ENCODE peak calls at places on chromosomes 5 and 9, in eight cellular contexts. One of them, this sample, is unnamed.

GRCh38 chr5:58259685-58260152 is 200.2 kb downstream of the PLK2 start:
- DNase-seq in cerebellum: no peak
- DNase-seq in left kidney: peak
- DNase-seq in HS-5: peak
- DNase-seq in osteocyte: no peak
- DNase-seq in NCI-H748 treated with DMSO at 0.1 percent for 48 hours: no peak
- DNase-seq in stimulated activated CD8-positive, alpha-beta memory T cell treated with anti-CD3 and anti-CD28 coated beads, Interleukin-4, amount 100 ng/mL, for 24 hours: no peak
- DNase-seq in T-helper 9 cell: no peak
- DNase-seq in this sample: peak

GRCh38 chr9:87447547-87448432 is 49.9 kb upstream of the DAPK1 start:
- DNase-seq in NCI-H748 treated with DMSO at 0.1 percent for 48 hours: peak
- DNase-seq in cerebellum: no peak
- DNase-seq in HS-5: no peak
- DNase-seq in stimulated activated CD8-positive, alpha-beta memory T cell treated with anti-CD3 and anti-CD28 coated beads, Interleukin-4, amount 100 ng/mL, for 24 hours: no peak
- DNase-seq in T-helper 9 cell: no peak
- DNase-seq in left kidney: peak
- DNase-seq in osteocyte: no peak
- DNase-seq in this sample: no peak

GRCh38 chr9:27701664-27702063 is 128.4 kb upstream of the C9orf72 start:
- DNase-seq in left kidney: peak
- DNase-seq in osteocyte: no peak
- DNase-seq in stimulated activated CD8-positive, alpha-beta memory T cell treated with anti-CD3 and anti-CD28 coated beads, Interleukin-4, amount 100 ng/mL, for 24 hours: no peak
- DNase-seq in T-helper 9 cell: no peak
- DNase-seq in NCI-H748 treated with DMSO at 0.1 percent for 48 hours: no peak
- DNase-seq in cerebellum: no peak
- DNase-seq in HS-5: no peak
- DNase-seq in this sample: no peak

GRCh38 chr9:588952-589351 is 252.5 kb upstream of the DMRT1 start:
- DNase-seq in NCI-H748 treated with DMSO at 0.1 percent for 48 hours: no peak
- DNase-seq in HS-5: no peak
- DNase-seq in T-helper 9 cell: no peak
- DNase-seq in left kidney: peak
- DNase-seq in stimulated activated CD8-positive, alpha-beta memory T cell treated with anti-CD3 and anti-CD28 coated beads, Interleukin-4, amount 100 ng/mL, for 24 hours: no peak
- DNase-seq in cerebellum: no peak
- DNase-seq in osteocyte: no peak
- DNase-seq in this sample: no peak

GRCh38 chr9:12785251-12785880 is 10.5 kb downstream of the LURAP1L start:
- DNase-seq in T-helper 9 cell: no peak
- DNase-seq in left kidney: peak
- DNase-seq in stimulated activated CD8-positive, alpha-beta memory T cell treated with anti-CD3 and anti-CD28 coated beads, Interleukin-4, amount 100 ng/mL, for 24 hours: no peak
- DNase-seq in cerebellum: no peak
- DNase-seq in NCI-H748 treated with DMSO at 0.1 percent for 48 hours: no peak
- DNase-seq in osteocyte: no peak
- DNase-seq in HS-5: no peak
- DNase-seq in this sample: peak

GRCh38 chr5:139667001-139667729 is 19.0 kb downstream of the CXXC5 start:
- DNase-seq in HS-5: no peak
- DNase-seq in osteocyte: no peak
- DNase-seq in T-helper 9 cell: no peak
- DNase-seq in cerebellum: no peak
- DNase-seq in left kidney: no peak
- DNase-seq in stimulated activated CD8-positive, alpha-beta memory T cell treated with anti-CD3 and anti-CD28 coated beads, Interleukin-4, amount 100 ng/mL, for 24 hours: no peak
- DNase-seq in NCI-H748 treated with DMSO at 0.1 percent for 48 hours: no peak
- DNase-seq in this sample: peak

GRCh38 chr5:116942622-116943021 is 368.0 kb upstream of the SEMA6A start:
- DNase-seq in left kidney: no peak
- DNase-seq in NCI-H748 treated with DMSO at 0.1 percent for 48 hours: no peak
- DNase-seq in cerebellum: no peak
- DNase-seq in T-helper 9 cell: no peak
- DNase-seq in stimulated activated CD8-positive, alpha-beta memory T cell treated with anti-CD3 and anti-CD28 coated beads, Interleukin-4, amount 100 ng/mL, for 24 hours: no peak
- DNase-seq in osteocyte: no peak
- DNase-seq in HS-5: peak
- DNase-seq in this sample: no peak

GRCh38 chr5:135019314-135019713 is 14.7 kb downstream of the PITX1 start:
- DNase-seq in HS-5: no peak
- DNase-seq in stimulated activated CD8-positive, alpha-beta memory T cell treated with anti-CD3 and anti-CD28 coated beads, Interleukin-4, amount 100 ng/mL, for 24 hours: no peak
- DNase-seq in NCI-H748 treated with DMSO at 0.1 percent for 48 hours: no peak
- DNase-seq in left kidney: no peak
- DNase-seq in osteocyte: no peak
- DNase-seq in cerebellum: no peak
- DNase-seq in T-helper 9 cell: no peak
- DNase-seq in this sample: no peak

GRCh38 chr5:11346336-11346735 is 557.9 kb downstream of the CTNND2 start:
- DNase-seq in left kidney: no peak
- DNase-seq in osteocyte: no peak
- DNase-seq in HS-5: no peak
- DNase-seq in cerebellum: no peak
- DNase-seq in T-helper 9 cell: no peak
- DNase-seq in NCI-H748 treated with DMSO at 0.1 percent for 48 hours: no peak
- DNase-seq in stimulated activated CD8-positive, alpha-beta memory T cell treated with anti-CD3 and anti-CD28 coated beads, Interleukin-4, amount 100 ng/mL, for 24 hours: no peak
- DNase-seq in this sample: no peak

GRCh38 chr9:132878695-132879064 is at the start of gene SPACA9:
- DNase-seq in left kidney: peak
- DNase-seq in cerebellum: peak
- DNase-seq in NCI-H748 treated with DMSO at 0.1 percent for 48 hours: peak
- DNase-seq in HS-5: no peak
- DNase-seq in T-helper 9 cell: peak
- DNase-seq in osteocyte: peak
- DNase-seq in stimulated activated CD8-positive, alpha-beta memory T cell treated with anti-CD3 and anti-CD28 coated beads, Interleukin-4, amount 100 ng/mL, for 24 hours: peak
- DNase-seq in this sample: peak